ENCODE peak calls at places on chromosomes 7 and 10, in ten cellular contexts. F is WTC11, U is GM12878, K is hepatic stellate cell, J is ELR, G is EL, Z is fibroblast of lung, T is endothelial cell of umbilical vein, A is activated B cell treated with CpG ODN at 0.5 μM for 24 hours, I is posterior vena cava. R is an unnamed sample.

GRCh38 chr10:132452216-132452650 is 55.2 kb downstream of the PWWP2B start:
- DNase-seq in F (no peak), J (no peak), U (no peak), I (no peak), T (no peak), A (no peak), G (no peak), Z (no peak), K (no peak), R (no peak)

GRCh38 chr10:18104223-18104872 is 35.9 kb upstream of the CACNB2 start:
- DNase-seq in K (peak), A (no peak), G (peak), U (no peak), J (peak), F (peak), T (peak), I (peak), Z (peak), R (peak)

GRCh38 chr10:71783917-71784678 is 10.8 kb upstream of the VSIR start:
- DNase-seq in G (no peak), Z (no peak), J (no peak), A (no peak), I (no peak), T (no peak), U (no peak), F (no peak), K (no peak), R (no peak)

GRCh38 chr7:152312316-152312715 is 123.5 kb downstream of the KMT2C start:
- DNase-seq in A (no peak), I (no peak), K (no peak), F (no peak), U (no peak), T (no peak), G (no peak), J (no peak), Z (peak), R (peak)

GRCh38 chr7:142637240-142637639 is 112.0 kb upstream of the PRSS1 start:
- DNase-seq in F (no peak), A (no peak), I (no peak), T (no peak), G (no peak), J (no peak), Z (no peak), K (no peak), U (no peak), R (no peak)

GRCh38 chr10:58140054-58140453 is 127.6 kb downstream of the IPMK start:
- DNase-seq in G (no peak), F (no peak), K (no peak), J (no peak), T (no peak), Z (no peak), A (no peak), U (no peak), I (no peak), R (no peak)

GRCh38 chr7:105107458-105107857 is 93.5 kb downstream of the KMT2E start:
- DNase-seq in I (no peak), K (no peak), T (no peak), J (no peak), U (no peak), G (no peak), F (no peak), Z (no peak), A (no peak), R (no peak)

GRCh38 chr7:42495251-42495650 is 258.2 kb upstream of the GLI3 start:
- DNase-seq in F (no peak), G (no peak), U (no peak), A (no peak), I (no peak), J (peak), Z (peak), T (no peak), K (no peak), R (no peak)

R was measured in brain microvascular endothelial cell.